ENCODE peak calls at places on chromosome X, in nine cellular contexts. O is PC-3, X is hepatocyte, S is GM23248, I is HCT116, M is PC-9, R is GM23338, H is MM.1S, F is SK-N-SH. G is an unnamed sample.

GRCh38 chrX:19198448-19198847 is 76.2 kb upstream of the ADGRG2 start:
- DNase-seq in X (no peak), O (no peak), R (no peak), S (no peak), H (no peak), M (no peak), F (no peak), I (no peak), G (no peak)

GRCh38 chrX:130172127-130172834 is 519 bp downstream of the RAB33A start:
- DNase-seq in F (peak; percentile 48), M (no peak), R (peak; percentile 15), I (no peak), O (no peak), S (no peak), H (no peak), X (no peak), G (no peak)

GRCh38 chrX:105645667-105646354 is 176.5 kb upstream of the NRK start:
- DNase-seq in X (no peak), I (no peak), M (no peak), S (no peak), R (no peak), F (no peak), O (peak; percentile 45), H (no peak), G (no peak)

GRCh38 chrX:85994228-85994627 is 53.1 kb downstream of the CHM start:
- DNase-seq in X (no peak), M (no peak), R (no peak), S (peak; percentile 30), I (no peak), O (no peak), F (peak; percentile 14), H (no peak), G (no peak)

GRCh38 chrX:150568320-150569154 is at the start of gene MTM1:
- DNase-seq in F (peak; percentile 96), H (peak; percentile 95), M (peak; percentile 98), R (peak; percentile 94), I (peak; percentile 84), O (peak; percentile 96), S (peak; percentile 95), X (peak; percentile 96), G (peak; percentile 95)

GRCh38 chrX:14948701-14949100 is 75.5 kb downstream of the MOSPD2 start:
- DNase-seq in O (peak; percentile 48), R (no peak), S (peak; percentile 28), M (no peak), H (no peak), I (no peak), X (no peak), F (no peak), G (no peak)

GRCh38 chrX:92260102-92260501 is 480.9 kb downstream of the PCDH11X start:
- DNase-seq in H (peak; percentile 78), O (no peak), R (peak; percentile 67), M (no peak), S (no peak), F (no peak), X (no peak), I (no peak), G (no peak)

GRCh38 chrX:24839331-24839730 is 145.6 kb downstream of the POLA1 start:
- DNase-seq in X (no peak), R (no peak), F (no peak), M (no peak), O (no peak), H (no peak), I (no peak), S (no peak), G (peak; percentile 34)

GRCh38 chrX:66126671-66127070 is 37.4 kb upstream of the HEPH start:
- DNase-seq in H (no peak), X (no peak), M (no peak), R (no peak), I (no peak), S (no peak), F (no peak), O (no peak), G (no peak)

GRCh38 chrX:34656467-34656841 is 631 bp downstream of the TMEM47 start:
- DNase-seq in I (no peak), M (no peak), R (no peak), O (no peak), S (peak; percentile 39), H (no peak), X (peak; percentile 19), F (no peak), G (no peak)

GRCh38 chrX:94058728-94059382 is 384.8 kb downstream of the FAM133A start:
- DNase-seq in I (no peak), H (peak; percentile 37), F (peak; percentile 26), O (peak; percentile 39), S (peak; percentile 23), M (no peak), X (peak; percentile 76), R (peak; percentile 54), G (peak; percentile 0)

GRCh38 chrX:103697687-103698086 is 11.2 kb upstream of the MORF4L2 start:
- DNase-seq in H (no peak), X (no peak), I (no peak), M (no peak), F (no peak), R (peak; percentile 25), S (no peak), O (no peak), G (no peak)

GRCh38 chrX:72554448-72555140 is 18.0 kb downstream of the HDAC8 start:
- DNase-seq in I (peak; percentile 56), S (no peak), O (peak; percentile 37), X (peak; percentile 65), H (no peak), M (peak; percentile 81), F (no peak), R (peak; percentile 77), G (peak; percentile 1)

GRCh38 chrX:2712890-2713860 is 22.1 kb downstream of the CD99 start:
- DNase-seq in S (no peak), X (no peak), H (no peak), M (no peak), O (no peak), I (no peak), R (no peak), F (no peak), G (peak; percentile 80)

GRCh38 chrX:2711441-2711840 is 20.3 kb downstream of the CD99 start:
- DNase-seq in R (no peak), F (no peak), O (no peak), S (no peak), M (no peak), I (no peak), H (no peak), X (no peak), G (no peak)

GRCh38 chrX:2714551-2714950 is 23.5 kb downstream of the CD99 start:
- DNase-seq in M (no peak), O (no peak), F (no peak), I (no peak), X (no peak), H (no peak), S (no peak), R (no peak), G (peak; percentile 26)

GRCh38 chrX:2712428-2712827 is 21.3 kb downstream of the CD99 start:
- DNase-seq in M (no peak), R (no peak), H (no peak), I (no peak), S (no peak), X (no peak), O (no peak), F (no peak), G (no peak)

DNA sequence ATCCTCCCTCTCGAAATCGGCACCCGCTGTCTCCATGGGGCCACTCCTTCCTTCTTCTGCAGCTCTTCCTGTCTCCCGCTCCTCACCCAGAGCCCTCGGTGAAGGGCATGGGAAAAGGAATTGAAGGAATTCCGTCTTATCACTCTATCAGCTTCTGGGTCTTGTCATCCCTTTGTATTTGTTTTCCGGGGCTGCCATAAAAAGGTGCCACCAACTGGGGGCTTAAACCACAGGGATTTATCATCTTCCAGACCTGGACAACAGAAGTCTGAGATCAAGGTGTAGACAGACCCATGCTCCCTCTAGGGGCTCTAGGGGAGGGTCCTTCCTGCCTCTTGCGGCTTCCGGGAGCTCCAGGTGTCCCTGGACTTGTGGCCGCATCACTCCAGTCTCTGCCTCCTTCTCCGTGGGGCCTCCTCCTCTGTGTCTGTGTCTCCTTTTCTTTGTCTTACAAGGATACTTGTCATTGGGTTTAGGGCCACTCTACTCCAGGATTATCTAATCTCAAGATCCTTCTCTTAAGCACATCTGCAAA is 24.0 kb downstream of the CD99 start:
- DNase-seq in R (no peak), S (no peak), O (no peak), M (no peak), X (no peak), I (no peak), F (no peak), H (no peak), G (no peak)
- H3K36me3 ChIP-seq in R (no peaks in the 10 kb centered on the region), S (peaks cover 24% of the 10 kb centered on the region), O (peaks cover 12% of the 10 kb centered on the region), M (peaks cover 10% of the 10 kb centered on the region), X (no peaks in the 10 kb centered on the region), I (no peaks in the 10 kb centered on the region), F (no peaks in the 10 kb centered on the region), H (no peaks in the 10 kb centered on the region), G (peaks cover 49% of the 10 kb centered on the region)

GRCh38 chrX:154360155-154360713 is 14.2 kb downstream of the FLNA start:
- DNase-seq in X (no peak), S (no peak), M (no peak), F (no peak), R (no peak), H (no peak), O (no peak), I (no peak), G (no peak)

GRCh38 chrX:154365052-154365600 is 9.3 kb downstream of the FLNA start:
- DNase-seq in I (no peak), M (no peak), S (no peak), X (no peak), F (no peak), R (no peak), H (no peak), O (no peak), G (no peak)

GRCh38 chrX:154359362-154360154 is 14.9 kb downstream of the FLNA start:
- DNase-seq in S (no peak), F (no peak), I (no peak), M (no peak), O (no peak), X (no peak), H (no peak), R (no peak), G (no peak)

GRCh38 chrX:154363706-154364439 is 10.6 kb downstream of the FLNA start:
- DNase-seq in M (no peak), F (no peak), I (no peak), R (no peak), O (no peak), H (no peak), S (no peak), X (no peak), G (no peak)

GRCh38 chrX:154362085-154362742 is 12.2 kb downstream of the FLNA start:
- DNase-seq in O (no peak), M (no peak), H (no peak), X (no peak), R (no peak), F (no peak), I (no peak), S (no peak), G (no peak)
- H3K4me1 ChIP-seq in O (no peaks in the 10 kb centered on the region), M (no peaks in the 10 kb centered on the region), H (no peaks in the 10 kb centered on the region), X (no peaks in the 10 kb centered on the region), R (no peaks in the 10 kb centered on the region), F (no peaks in the 10 kb centered on the region), I (no peaks in the 10 kb centered on the region), S (peaks cover 5% of the 10 kb centered on the region), G (no peaks in the 10 kb centered on the region)

GRCh38 chrX:153371256-153371655 is 29.9 kb downstream of the PNMA6E start:
- DNase-seq in O (no peak), F (no peak), H (no peak), X (no peak), S (no peak), M (no peak), I (no peak), R (no peak), G (no peak)
- H3K9me2 ChIP-seq in O (no peaks in the 10 kb centered on the region), F (no peaks in the 10 kb centered on the region), H (no peaks in the 10 kb centered on the region), X (no peaks in the 10 kb centered on the region), S (no peaks in the 10 kb centered on the region), M (no peaks in the 10 kb centered on the region), I (no peaks in the 10 kb centered on the region), R (no peaks in the 10 kb centered on the region), G (no peaks in the 10 kb centered on the region)

GRCh38 chrX:16834811-16835210 is 35.4 kb downstream of the RBBP7 start:
- DNase-seq in H (no peak), R (no peak), O (no peak), S (no peak), I (no peak), F (no peak), X (no peak), M (no peak), G (no peak)
- H3K36me3 ChIP-seq in H (no peaks in the 10 kb centered on the region), R (peaks cover 22% of the 10 kb centered on the region), O (peaks cover 55% of the 10 kb centered on the region), S (no peaks in the 10 kb centered on the region), I (peaks cover 8% of the 10 kb centered on the region), F (peaks cover 76% of the 10 kb centered on the region), X (no peaks in the 10 kb centered on the region), M (peaks cover 7% of the 10 kb centered on the region), G (peaks cover 98% of the 10 kb centered on the region)